ENCODE peak calls at places on chromosomes 3 and 15, in ten cellular contexts. V is stomach, C is GM12891, K is GM23338, B is upper lobe of left lung, U is HCT116, A is breast epithelium, O is Panc1, R is HepG2, F is transverse colon. P is an unnamed sample.

GRCh38 chr15:70095387-70096214 is 2.1 kb downstream of the TLE3 start:
- DNase-seq in U (no peak), O (no peak), V (peak; percentile 47), C (no peak), K (peak; percentile 86), F (peak; percentile 43), B (peak; percentile 49), A (no peak), R (no peak), P (peak; percentile 95)

GRCh38 chr3:197846491-197846890 is 55.4 kb downstream of the LRCH3 start:
- DNase-seq in A (no peak), F (no peak), U (no peak), C (no peak), B (no peak), O (no peak), K (no peak), R (no peak), V (no peak), P (no peak)

GRCh38 chr3:57006048-57006709 is 54.3 kb upstream of the SPATA12 start:
- DNase-seq in F (no peak), K (peak; percentile 23), V (no peak), U (no peak), R (no peak), B (no peak), O (no peak), C (no peak), A (no peak), P (no peak)

GRCh38 chr3:83873550-83873949 is 1085.2 kb upstream of the CADM2 start:
- DNase-seq in O (no peak), R (no peak), C (no peak), B (no peak), U (no peak), V (no peak), A (no peak), K (no peak), F (no peak), P (no peak)

GRCh38 chr15:43370310-43370974 is 401 bp downstream of the ZSCAN29 start:
- DNase-seq in V (peak; percentile 28), F (peak; percentile 22), A (no peak), K (peak; percentile 66), C (peak; percentile 22), B (peak; percentile 22), U (no peak), R (peak; percentile 27), O (no peak), P (no peak)

GRCh38 chr15:88701561-88702095 is 62.8 kb downstream of the ISG20 start:
- DNase-seq in K (peak; percentile 69), U (peak; percentile 15), O (peak; percentile 10), C (peak; percentile 46), B (no peak), F (peak; percentile 33), A (no peak), V (no peak), R (peak; percentile 39), P (no peak)

GRCh38 chr3:33505027-33505426 is 64.8 kb upstream of the UBP1 start:
- DNase-seq in F (no peak), B (no peak), A (no peak), K (no peak), C (no peak), O (no peak), V (no peak), U (no peak), R (no peak), P (no peak)

GRCh38 chr15:80480171-80480811 is 76.1 kb downstream of the ARNT2 start:
- DNase-seq in V (no peak), F (no peak), B (no peak), K (peak; percentile 30), C (no peak), O (no peak), R (peak; percentile 15), U (no peak), A (no peak), P (no peak)

GRCh38 chr15:61749169-61749568 is 311.1 kb downstream of the VPS13C start:
- DNase-seq in V (no peak), F (no peak), O (no peak), K (no peak), U (no peak), B (no peak), C (no peak), R (no peak), A (peak; percentile 26), P (no peak)

DNA sequence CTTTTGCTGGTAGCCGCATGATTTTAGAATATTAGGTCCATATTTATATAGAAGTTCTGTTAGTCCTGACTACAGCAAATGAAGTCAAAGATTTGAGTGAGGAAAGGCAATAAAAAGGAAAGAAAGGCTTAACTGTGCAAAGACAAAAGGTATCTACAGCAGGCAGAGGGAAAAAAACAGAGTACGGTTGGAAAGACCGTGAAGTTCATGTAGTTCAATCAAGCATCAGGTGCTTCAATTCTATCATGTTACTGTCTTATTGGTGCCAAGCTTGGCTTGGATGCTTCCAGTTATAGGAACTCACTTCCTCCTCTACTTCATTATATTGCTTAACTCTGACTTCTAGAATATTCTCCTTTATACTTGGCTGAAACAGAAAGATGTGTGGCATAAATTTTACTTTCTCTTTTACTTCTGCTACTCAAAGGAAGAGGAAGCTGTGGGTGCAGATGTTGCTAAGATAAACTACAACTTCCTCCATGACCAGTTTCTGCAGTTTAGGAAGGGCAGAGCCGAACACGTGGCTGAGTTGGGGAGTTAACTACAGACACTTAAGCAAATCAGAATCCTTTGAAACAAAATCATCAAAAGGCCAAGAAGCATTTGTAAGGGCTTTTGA is 72.6 kb upstream of the ZBED2 start:
- DNase-seq in B (peak; percentile 69), U (no peak), A (no peak), C (peak; percentile 39), F (peak; percentile 41), V (no peak), O (no peak), K (no peak), R (no peak), P (peak; percentile 90)
- TF ChIP-seq POLR2AphosphoS5 in B (peak; percentile 30), U (no peak), A (no peak), C (no peak), F (no peak), V (peak; percentile 33), O (no peak), K (no peak), R (no peak), P (no peak)

DNA sequence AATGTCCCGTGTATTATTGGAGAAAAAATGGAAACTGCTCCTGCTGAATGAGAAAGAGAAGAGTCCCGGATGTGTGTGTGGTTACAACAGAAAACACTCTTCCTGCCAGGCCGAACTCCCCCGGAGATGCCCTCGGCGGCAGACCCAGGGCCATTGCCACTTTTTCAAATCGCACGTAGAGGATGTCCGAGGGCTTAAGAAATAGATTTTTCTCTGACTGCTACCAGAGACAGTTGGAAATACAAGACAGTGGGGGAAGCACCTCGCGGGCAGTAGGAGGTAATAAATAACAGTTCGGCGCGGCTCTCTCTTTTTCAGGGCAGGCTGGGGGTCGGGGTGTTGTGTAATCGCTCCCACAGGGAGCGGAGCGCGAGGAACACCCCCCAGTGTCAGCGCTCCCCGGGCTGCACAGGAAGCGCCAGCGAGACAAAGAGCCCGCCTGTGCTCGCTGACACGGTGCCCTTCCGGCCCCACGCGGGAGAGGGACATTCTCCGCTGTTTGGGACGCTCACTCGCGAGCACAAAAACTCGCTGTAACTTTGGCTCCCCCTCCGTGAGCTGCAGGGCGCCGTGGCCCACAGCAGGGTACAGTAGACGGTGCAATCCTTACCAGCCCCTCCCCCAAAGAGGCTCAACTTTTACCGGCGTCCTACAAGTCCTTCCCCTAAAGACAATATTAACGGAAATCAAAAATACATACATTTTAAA is 1.1 kb downstream of the VGLL4 start:
- DNase-seq in K (peak; percentile 68), B (peak; percentile 77), R (peak; percentile 70), F (peak; percentile 71), A (peak; percentile 58), O (no peak), C (no peak), U (peak; percentile 16), V (peak; percentile 58), P (peak; percentile 95)
- TF ChIP-seq POLR2AphosphoS5 in K (no peak), B (peak; percentile 73), R (peak; percentile 65), F (peak; percentile 52), A (peak; percentile 64), O (no peak), C (peak; percentile 65), U (peak; percentile 57), V (peak; percentile 53), P (peak; percentile 87)

GRCh38 chr3:186964629-186965028 is 34.3 kb downstream of the ST6GAL1 start:
- DNase-seq in V (no peak), A (no peak), O (no peak), B (no peak), K (peak; percentile 54), C (no peak), U (no peak), R (no peak), F (no peak), P (no peak)

GRCh38 chr3:186966406-186966805 is 36.1 kb downstream of the ST6GAL1 start:
- DNase-seq in V (no peak), K (no peak), A (no peak), R (no peak), O (no peak), U (no peak), C (no peak), F (no peak), B (no peak), P (no peak)

GRCh38 chr3:186963636-186964035 is 33.3 kb downstream of the ST6GAL1 start:
- DNase-seq in A (no peak), K (no peak), O (no peak), V (no peak), R (no peak), F (no peak), C (no peak), U (no peak), B (no peak), P (no peak)

GRCh38 chr3:186964071-186964470 is 33.7 kb downstream of the ST6GAL1 start:
- DNase-seq in U (no peak), C (no peak), A (no peak), V (no peak), B (no peak), R (no peak), O (no peak), K (no peak), F (no peak), P (no peak)

DNA sequence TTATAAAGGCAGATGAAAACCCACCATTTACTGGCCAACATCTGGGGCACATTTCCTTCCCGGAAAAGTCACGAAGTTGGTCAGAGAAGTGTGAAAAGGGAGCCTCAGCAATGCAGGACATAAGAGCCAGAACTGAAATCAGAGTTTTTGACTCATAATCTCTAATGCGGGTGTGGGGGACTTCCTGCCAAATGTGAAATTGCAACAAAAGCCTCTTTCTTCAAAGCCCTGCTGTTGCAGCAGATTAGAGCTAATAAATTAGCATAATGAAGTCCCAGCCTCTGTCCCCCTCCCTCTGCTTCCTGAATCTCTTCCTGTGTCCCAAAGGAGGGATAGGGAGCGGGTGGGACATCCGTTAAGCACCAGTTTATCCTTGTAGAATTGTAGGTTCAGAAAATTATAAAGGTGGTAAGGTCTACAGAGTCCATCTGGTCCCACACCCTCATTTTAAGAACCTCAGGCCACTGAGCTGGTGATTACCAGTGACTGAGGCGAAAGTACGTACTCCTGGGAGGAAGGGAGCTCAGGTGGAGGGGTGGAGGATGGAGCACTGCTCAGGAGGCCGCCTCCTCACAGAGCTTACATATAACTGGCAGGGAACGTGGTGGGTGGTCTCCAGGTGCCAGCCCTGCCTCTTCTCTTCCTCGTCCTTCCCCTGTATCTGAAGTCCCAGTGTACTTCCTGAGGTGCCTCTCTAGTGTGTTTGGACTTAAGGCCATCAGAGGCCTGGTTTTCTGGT is 35.0 kb downstream of the ST6GAL1 start:
- DNase-seq in U (no peak), A (no peak), R (no peak), V (no peak), O (no peak), B (no peak), F (no peak), C (no peak), K (peak; percentile 64), P (no peak)
- TF ChIP-seq POLR2AphosphoS5 in U (no peak), A (no peak), R (no peak), V (no peak), O (no peak), B (no peak), F (no peak), C (no peak), K (peak; percentile 35), P (no peak)

GRCh38 chr3:64048631-64049061 is 25.4 kb upstream of the PSMD6 start:
- DNase-seq in K (peak; percentile 22), O (no peak), V (no peak), A (no peak), C (no peak), B (no peak), R (no peak), F (no peak), U (no peak), P (no peak)
- TF ChIP-seq POLR2AphosphoS5 in K (no peak), O (no peak), V (no peak), A (no peak), C (no peak), B (no peak), R (no peak), F (no peak), U (no peak), P (no peak)